ENCODE peak calls at places on chromosome X, in six cellular contexts. T is trophoblast cell, P is H1, Y is mesendoderm, L is IMR-90, H is neuronal stem cell. M is an unnamed sample.

GRCh38 chrX:134999469-134999868 is 8.7 kb downstream of the SMIM10 start:
- DNase-seq in T (no peak), P (no peak), Y (peak; percentile 38), L (peak; percentile 69), H (no peak), M (peak; percentile 56)

GRCh38 chrX:77788050-77788449 is 2.0 kb upstream of the ATRX start:
- DNase-seq in T (no peak), P (no peak), Y (peak; percentile 3), L (peak; percentile 14), H (no peak), M (peak; percentile 15)

GRCh38 chrX:50125480-50125879 is 75.3 kb downstream of the AKAP4 start:
- DNase-seq in T (no peak), P (no peak), Y (no peak), L (no peak), H (no peak), M (no peak)

GRCh38 chrX:50858548-50858947 is 44.6 kb upstream of the SHROOM4 start:
- DNase-seq in T (no peak), P (no peak), Y (no peak), L (no peak), H (no peak), M (no peak)

GRCh38 chrX:103356023-103356798 is at the start of gene TCEAL9:
- DNase-seq in T (peak; percentile 34), P (no peak), Y (peak; percentile 82), L (peak; percentile 83), H (no peak), M (peak; percentile 84)

GRCh38 chrX:82649645-82650044 is 858.4 kb upstream of the POU3F4 start:
- DNase-seq in T (no peak), P (no peak), Y (no peak), L (no peak), H (no peak), M (no peak)

GRCh38 chrX:126658447-126658846 is 105.8 kb upstream of the DCAF12L1 start:
- DNase-seq in T (no peak), P (no peak), Y (no peak), L (no peak), H (no peak), M (no peak)

GRCh38 chrX:102858826-102859627 is 78.0 kb upstream of the RAB40AL start:
- DNase-seq in T (no peak), P (no peak), Y (peak; percentile 72), L (no peak), H (peak; percentile 0), M (no peak)

GRCh38 chrX:37746268-37746931 is 33.5 kb upstream of the CYBB start:
- DNase-seq in T (peak; percentile 14), P (no peak), Y (peak; percentile 3), L (no peak), H (no peak), M (peak; percentile 0)

GRCh38 chrX:72676465-72676864 is 37.6 kb downstream of the PHKA1 start:
- DNase-seq in T (no peak), P (no peak), Y (no peak), L (no peak), H (no peak), M (no peak)

GRCh38 chrX:150051096-150051495 is 112.8 kb upstream of the EOLA2 start:
- DNase-seq in T (no peak), P (no peak), Y (no peak), L (no peak), H (no peak), M (no peak)

GRCh38 chrX:107565916-107566602 is 62.3 kb upstream of the PRPS1 start:
- DNase-seq in T (no peak), P (no peak), Y (peak; percentile 85), L (peak; percentile 70), H (peak; percentile 54), M (peak; percentile 79)

GRCh38 chrX:44432641-44433040 is 89.2 kb upstream of the EFHC2 start:
- DNase-seq in T (no peak), P (peak; percentile 29), Y (peak; percentile 76), L (peak; percentile 3), H (peak; percentile 65), M (peak; percentile 36)

GRCh38 chrX:48576108-48576507 is 1.8 kb downstream of the RBM3 start:
- DNase-seq in T (no peak), P (no peak), Y (no peak), L (no peak), H (no peak), M (no peak)

GRCh38 chrX:7074135-7074907 is 73.2 kb upstream of the STS start:
- DNase-seq in T (no peak), P (no peak), Y (no peak), L (no peak), H (no peak), M (peak; percentile 4)

GRCh38 chrX:18885317-18886004 is 98.5 kb downstream of the PHKA2 start:
- DNase-seq in T (no peak), P (no peak), Y (peak; percentile 38), L (peak; percentile 7), H (no peak), M (peak; percentile 32)

GRCh38 chrX:72021975-72022374 is 109.7 kb downstream of the RTL5 start:
- DNase-seq in T (no peak), P (no peak), Y (peak; percentile 50), L (no peak), H (no peak), M (no peak)

GRCh38 chrX:31058284-31058683 is 13.6 kb downstream of the FTHL17 start:
- DNase-seq in T (no peak), P (no peak), Y (no peak), L (no peak), H (no peak), M (no peak)

GRCh38 chrX:98357146-98357545 is 1473.4 kb downstream of the RPA4 start:
- DNase-seq in T (no peak), P (no peak), Y (no peak), L (no peak), H (no peak), M (no peak)

GRCh38 chrX:14015294-14015693 is 14.4 kb downstream of the GEMIN8 start:
- DNase-seq in T (no peak), P (no peak), Y (no peak), L (no peak), H (no peak), M (no peak)

GRCh38 chrX:133297284-133297683 is 79.1 kb upstream of the TFDP3 start:
- DNase-seq in T (no peak), P (no peak), Y (no peak), L (peak; percentile 75), H (no peak), M (peak; percentile 40)

GRCh38 chrX:13078739-13079444 is 34.5 kb upstream of the FAM9C start:
- DNase-seq in T (no peak), P (no peak), Y (no peak), L (peak; percentile 81), H (no peak), M (peak; percentile 85)

GRCh38 chrX:16839224-16839851 is 30.8 kb downstream of the RBBP7 start:
- DNase-seq in T (no peak), P (no peak), Y (peak; percentile 14), L (no peak), H (no peak), M (no peak)

GRCh38 chrX:118553042-118553714 is 57.6 kb downstream of the DOCK11 start:
- DNase-seq in T (no peak), P (no peak), Y (no peak), L (no peak), H (no peak), M (no peak)

GRCh38 chrX:64205441-64205734 is at the start of gene AMER1:
- DNase-seq in T (peak; percentile 36), P (no peak), Y (no peak), L (no peak), H (no peak), M (no peak)

GRCh38 chrX:107206697-107207065 is 270 bp downstream of the DNAAF6 start:
- DNase-seq in T (no peak), P (no peak), Y (no peak), L (no peak), H (no peak), M (no peak)

GRCh38 chrX:43064096-43064495 is 286.1 kb upstream of the PPP1R2C start:
- DNase-seq in T (no peak), P (no peak), Y (no peak), L (no peak), H (no peak), M (peak; percentile 18)

GRCh38 chrX:21657318-21658151 is 595 bp downstream of the KLHL34 start:
- DNase-seq in T (no peak), P (no peak), Y (no peak), L (no peak), H (no peak), M (no peak)

GRCh38 chrX:150502979-150503897 is 65.2 kb upstream of the MTM1 start:
- DNase-seq in T (no peak), P (no peak), Y (no peak), L (no peak), H (no peak), M (no peak)

GRCh38 chrX:12138366-12139313 is at the start of gene FRMPD4:
- DNase-seq in T (no peak), P (no peak), Y (peak; percentile 58), L (peak; percentile 24), H (peak; percentile 31), M (no peak)

GRCh38 chrX:39857780-39858179 is 240.0 kb downstream of the BCOR start:
- DNase-seq in T (no peak), P (no peak), Y (no peak), L (no peak), H (no peak), M (peak; percentile 12)
- H3K4me1 ChIP-seq in T (peaks cover 3% of the 10 kb centered on the region), P (peaks cover 16% of the 10 kb centered on the region), Y (peaks cover 4% of the 10 kb centered on the region), L (peaks cover 7% of the 10 kb centered on the region), H (peaks cover 18% of the 10 kb centered on the region), M (peaks cover 20% of the 10 kb centered on the region)

DNA sequence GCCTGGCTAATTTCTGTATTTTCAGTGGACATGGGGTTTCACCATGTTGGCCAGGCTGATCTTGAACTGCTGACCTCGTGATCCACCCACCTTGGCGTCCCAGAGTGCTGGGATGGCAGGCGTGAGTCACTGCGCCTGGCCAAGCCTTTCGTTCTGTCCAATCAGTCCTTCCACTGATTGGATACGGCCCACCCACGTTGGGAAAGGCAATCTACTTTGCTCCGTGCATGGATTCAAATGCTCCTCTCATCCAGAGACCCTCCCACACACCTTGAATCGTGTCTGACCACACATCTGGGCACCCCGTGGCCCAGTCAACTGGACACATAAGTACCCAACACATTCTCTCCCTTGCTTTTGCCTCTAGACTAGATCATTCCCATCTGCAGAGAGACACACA is 74.9 kb downstream of the CRLF2 start:
- DNase-seq in T (no peak), P (no peak), Y (no peak), L (no peak), H (no peak), M (no peak)
- H3K4me3 ChIP-seq in T (no peak overlapping the region), P (no peak overlapping the region), Y (no peak overlapping the region), L (no peak overlapping the region), H (no peak overlapping the region), M (no peak overlapping the region)

DNA sequence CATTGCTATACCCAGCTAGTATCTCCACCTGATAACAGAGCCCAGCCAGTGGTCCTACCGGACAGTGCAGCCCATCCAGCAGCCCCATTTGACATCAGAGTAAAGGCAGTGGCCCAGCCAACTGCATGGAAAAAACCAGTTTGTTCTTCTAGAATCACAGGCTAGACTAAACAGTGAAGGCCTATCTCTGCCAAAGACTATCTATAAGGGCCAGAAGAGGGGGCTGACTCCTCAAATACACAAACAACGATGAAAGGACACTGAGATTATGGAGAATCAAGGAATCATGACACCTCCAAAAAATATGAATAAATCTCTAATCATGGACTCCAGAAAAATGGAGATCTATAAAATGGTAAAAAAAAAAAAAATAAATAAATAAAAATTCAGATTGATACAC is 546.4 kb upstream of the HTR2C start:
- DNase-seq in T (no peak), P (no peak), Y (peak; percentile 32), L (no peak), H (no peak), M (no peak)
- H2AK5ac ChIP-seq in T (no peak overlapping the region), P (peak overlapping the region; percentile 95), Y (no peak overlapping the region), L (no peak overlapping the region), H (no peak overlapping the region), M (no peak overlapping the region)

GRCh38 chrX:45762699-45763647 is 562.3 kb upstream of the DIPK2B start:
- DNase-seq in T (no peak), P (no peak), Y (no peak), L (no peak), H (no peak), M (peak; percentile 51)
- H3K4me1 ChIP-seq in T (no peaks in the 10 kb centered on the region), P (peaks cover 3% of the 10 kb centered on the region), Y (no peaks in the 10 kb centered on the region), L (peaks cover 9% of the 10 kb centered on the region), H (no peaks in the 10 kb centered on the region), M (peaks cover 3% of the 10 kb centered on the region)

M was measured in mesenchymal stem cell.